ENCODE peak calls at places on chromosome 18, in eight cellular contexts. O, B, S, C, W, K, Y and A are unnamed samples.
A peak's percentile ranks its signal among the peaks of the same experiment; 100 is the strongest.

GRCh38 chr18:77073336-77074093 is 59.1 kb downstream of the MBP start:
- DNase-seq in O (no peak), B (no peak), S (no peak), C (no peak), W (no peak), K (no peak), Y (no peak), A (no peak)

GRCh38 chr18:48838921-48839818 is 111.6 kb downstream of the SMAD7 start:
- DNase-seq in O (peak; percentile 74), B (no peak), S (peak; percentile 76), C (peak; percentile 82), W (no peak), K (no peak), Y (no peak), A (peak; percentile 89)

GRCh38 chr18:5066380-5066977 is 130.6 kb downstream of the AKAIN1 start:
- DNase-seq in O (no peak), B (peak; percentile 10), S (no peak), C (no peak), W (no peak), K (peak; percentile 45), Y (peak; percentile 20), A (no peak)

GRCh38 chr18:46700026-46700425 is 43.0 kb upstream of the LOXHD1 start:
- DNase-seq in O (no peak), B (no peak), S (no peak), C (no peak), W (no peak), K (no peak), Y (no peak), A (no peak)

GRCh38 chr18:63888473-63889190 is 1.1 kb downstream of the SERPINB2 start:
- DNase-seq in O (no peak), B (no peak), S (no peak), C (peak; percentile 29), W (no peak), K (no peak), Y (no peak), A (no peak)

GRCh38 chr18:14948163-14948540 is 200.2 kb downstream of the ANKRD30B start:
- DNase-seq in O (no peak), B (no peak), S (no peak), C (no peak), W (no peak), K (no peak), Y (no peak), A (no peak)

GRCh38 chr18:5997361-5997760 is 102.0 kb upstream of the TMEM200C start:
- DNase-seq in O (no peak), B (no peak), S (no peak), C (no peak), W (no peak), K (no peak), Y (no peak), A (no peak)

GRCh38 chr18:50159654-50160046 is 35.3 kb downstream of the MYO5B start:
- DNase-seq in O (no peak), B (no peak), S (no peak), C (no peak), W (no peak), K (no peak), Y (no peak), A (no peak)

GRCh38 chr18:24987271-24987932 is 364.6 kb downstream of the ZNF521 start:
- DNase-seq in O (no peak), B (no peak), S (peak; percentile 37), C (peak; percentile 59), W (no peak), K (no peak), Y (no peak), A (peak; percentile 80)

GRCh38 chr18:28120811-28121210 is 56.1 kb downstream of the CDH2 start:
- DNase-seq in O (no peak), B (no peak), S (peak; percentile 57), C (no peak), W (no peak), K (no peak), Y (no peak), A (no peak)

GRCh38 chr18:62763101-62763521 is 47.8 kb downstream of the PHLPP1 start:
- DNase-seq in O (no peak), B (no peak), S (no peak), C (no peak), W (no peak), K (peak; percentile 63), Y (no peak), A (no peak)

GRCh38 chr18:26941608-26942007 is 76.1 kb upstream of the AQP4 start:
- DNase-seq in O (no peak), B (no peak), S (no peak), C (no peak), W (no peak), K (no peak), Y (no peak), A (no peak)

GRCh38 chr18:11578799-11579198 is 30.6 kb upstream of the SLC35G4 start:
- DNase-seq in O (no peak), B (no peak), S (no peak), C (no peak), W (no peak), K (peak; percentile 29), Y (no peak), A (no peak)

GRCh38 chr18:34493099-34493544 is 217.0 kb upstream of the DTNA start:
- DNase-seq in O (peak; percentile 74), B (peak; percentile 40), S (peak; percentile 80), C (peak; percentile 64), W (peak; percentile 91), K (peak; percentile 74), Y (peak; percentile 23), A (peak; percentile 80)

GRCh38 chr18:45254683-45255082 is 360.6 kb upstream of the SLC14A2 start:
- DNase-seq in O (no peak), B (no peak), S (no peak), C (peak; percentile 87), W (no peak), K (no peak), Y (no peak), A (peak; percentile 85)

GRCh38 chr18:80244956-80245730 is 2.2 kb downstream of the PARD6G start:
- DNase-seq in O (no peak), B (no peak), S (no peak), C (no peak), W (no peak), K (no peak), Y (no peak), A (no peak)
- H3K4me3 ChIP-seq in O (no peak overlapping the region), B (no peak overlapping the region), S (no peak overlapping the region), C (no peak overlapping the region), W (no peak overlapping the region), K (no peak overlapping the region), Y (no peak overlapping the region), A (no peak overlapping the region)

GRCh38 chr18:55323051-55323994 is 264.7 kb downstream of the TCF4 start:
- DNase-seq in O (peak; percentile 77), B (no peak), S (peak; percentile 47), C (peak; percentile 72), W (no peak), K (no peak), Y (no peak), A (peak; percentile 71)

GRCh38 chr18:55319517-55319905 is 268.5 kb downstream of the TCF4 start:
- DNase-seq in O (peak; percentile 84), B (no peak), S (peak; percentile 44), C (peak; percentile 83), W (no peak), K (no peak), Y (no peak), A (peak; percentile 71)

GRCh38 chr18:55320399-55321255 is 267.4 kb downstream of the TCF4 start:
- DNase-seq in O (peak; percentile 48), B (no peak), S (peak; percentile 53), C (peak; percentile 60), W (no peak), K (peak; percentile 64), Y (no peak), A (peak; percentile 51)

GRCh38 chr18:55322176-55322735 is 265.7 kb downstream of the TCF4 start:
- DNase-seq in O (peak; percentile 98), B (peak; percentile 75), S (peak; percentile 96), C (peak; percentile 96), W (peak; percentile 60), K (peak; percentile 93), Y (peak; percentile 42), A (peak; percentile 94)

DNA sequence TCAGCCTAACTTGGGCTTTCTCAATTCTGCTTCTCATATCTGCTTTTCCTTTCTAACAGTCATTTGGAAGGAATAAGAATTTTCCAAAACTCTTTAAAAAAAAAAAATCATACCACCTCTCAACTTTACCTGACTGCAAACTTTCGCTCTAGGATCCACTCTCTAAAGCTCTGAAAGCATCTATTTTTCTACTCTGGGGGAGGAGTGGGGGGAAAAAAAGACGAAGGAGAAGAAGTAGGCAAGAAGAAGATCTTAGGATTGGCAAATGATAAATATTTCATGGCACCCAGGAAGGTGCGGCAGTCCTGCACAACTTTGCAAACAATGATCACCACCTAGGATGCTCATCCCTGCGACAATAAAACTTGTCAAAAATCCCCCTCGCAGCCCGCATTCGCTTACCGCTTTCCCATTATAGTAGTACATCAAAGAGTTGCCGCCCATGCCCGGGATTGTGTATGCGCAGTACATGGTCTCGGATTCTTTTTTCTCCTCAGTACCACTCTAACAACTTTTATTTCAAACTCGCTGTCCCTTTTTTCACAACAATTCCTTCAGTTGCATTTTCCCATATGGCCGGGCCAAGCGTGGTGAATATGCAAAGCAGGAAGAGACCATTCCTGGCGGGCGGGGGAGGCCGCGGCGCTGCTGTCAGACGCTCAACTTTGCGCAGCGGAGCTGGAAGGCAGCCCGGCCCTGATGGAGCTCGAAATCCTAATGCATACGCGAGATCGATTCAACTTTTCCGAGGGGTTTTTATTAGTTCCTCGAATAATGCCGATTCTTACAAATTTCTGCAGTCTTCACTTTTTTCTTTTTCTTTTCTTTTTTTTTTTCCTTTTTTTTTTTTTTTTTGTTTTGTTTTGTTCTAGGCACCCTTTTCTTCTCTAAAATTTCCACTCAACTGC is 266.5 kb downstream of the TCF4 start:
- DNase-seq in O (peak; percentile 95), B (peak; percentile 87), S (peak; percentile 95), C (peak; percentile 95), W (peak; percentile 77), K (peak; percentile 96), Y (peak; percentile 68), A (peak; percentile 90)
- TF ChIP-seq CTCF in O (no peak), B (no peak), S (no peak), C (no peak), W (no peak), K (no peak), Y (no peak), A (no peak)

DNA sequence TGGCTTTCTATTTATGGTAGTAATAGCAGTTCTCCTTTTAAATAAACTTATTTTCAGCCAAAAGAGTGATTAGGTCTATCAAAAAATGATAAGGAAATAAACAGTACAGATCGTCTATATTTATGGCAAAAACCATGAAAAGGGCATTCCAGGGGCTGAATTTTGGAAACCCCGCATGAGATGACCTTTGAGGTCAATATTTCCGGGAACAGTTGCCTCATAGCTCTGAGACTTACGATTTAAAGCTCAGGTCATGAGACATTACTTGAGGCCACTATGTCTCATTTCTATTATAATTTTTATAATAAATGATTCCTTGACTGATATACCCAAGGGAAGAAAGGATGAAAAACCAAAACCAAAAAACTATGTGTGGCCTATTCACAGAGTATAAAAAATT is 101.1 kb downstream of the LDLRAD4 start:
- DNase-seq in O (no peak), B (no peak), S (no peak), C (no peak), W (no peak), K (no peak), Y (no peak), A (no peak)
- H3K4me3 ChIP-seq in O (no peak overlapping the region), B (no peak overlapping the region), S (no peak overlapping the region), C (no peak overlapping the region), W (no peak overlapping the region), K (no peak overlapping the region), Y (no peak overlapping the region), A (no peak overlapping the region)

DNA sequence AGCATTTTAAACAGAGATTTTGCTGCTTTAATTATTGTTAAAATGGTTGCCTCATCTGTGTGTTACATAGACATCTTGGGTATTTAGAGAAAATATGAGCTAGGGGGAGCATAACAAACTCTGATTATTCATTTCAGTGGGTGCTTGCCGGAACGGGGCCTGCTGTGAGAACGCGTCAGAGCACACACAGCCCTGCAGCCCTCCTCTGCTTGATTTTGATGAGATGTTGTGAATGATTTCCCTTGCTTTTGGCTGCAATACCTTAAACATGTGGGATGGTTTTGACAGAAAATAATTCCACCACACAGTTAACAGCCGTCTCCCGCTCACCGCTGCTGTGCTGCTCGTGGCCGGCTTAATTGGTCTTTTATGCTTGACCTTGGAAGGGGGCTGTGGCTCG is 50.0 kb upstream of the TXNDC2 start:
- DNase-seq in O (no peak), B (no peak), S (peak; percentile 64), C (peak; percentile 21), W (no peak), K (no peak), Y (no peak), A (no peak)
- TF ChIP-seq CTCF in O (no peak), B (no peak), S (no peak), C (no peak), W (no peak), K (no peak), Y (no peak), A (no peak)